ENCODE peak calls at places on chromosomes 12 and 14, in seven cellular contexts. M is choroid plexus epithelial cell, L is right lobe of liver, T is AG09309, U is stomach, X is fibroblast of villous mesenchyme, Y is hepatocyte. H is an unnamed sample.

GRCh38 chr12:95623554-95624170 is 72.4 kb upstream of the USP44 start:
- DNase-seq in M (peak), L (peak), T (peak), U (peak), X (peak), Y (peak), H (peak)

GRCh38 chr12:27140478-27140969 is 58.1 kb upstream of the C12orf71 start:
- DNase-seq in M (no peak), L (no peak), T (no peak), U (no peak), X (no peak), Y (no peak), H (no peak)

GRCh38 chr14:95127531-95127911 is 29.8 kb downstream of the DICER1 start:
- DNase-seq in M (no peak), L (no peak), T (no peak), U (no peak), X (no peak), Y (no peak), H (no peak)

GRCh38 chr12:47219243-47219642 is 139.5 kb upstream of the AMIGO2 start:
- DNase-seq in M (peak), L (no peak), T (no peak), U (no peak), X (peak), Y (no peak), H (peak)

GRCh38 chr12:19847294-19848059 is 408.2 kb downstream of the AEBP2 start:
- DNase-seq in M (peak), L (no peak), T (no peak), U (no peak), X (peak), Y (no peak), H (peak)

GRCh38 chr12:27493260-27493935 is 30.6 kb upstream of the PPFIBP1 start:
- DNase-seq in M (peak), L (no peak), T (no peak), U (no peak), X (no peak), Y (no peak), H (no peak)

GRCh38 chr12:105906545-105906944 is 232.2 kb downstream of the NUAK1 start:
- DNase-seq in M (peak), L (no peak), T (no peak), U (no peak), X (no peak), Y (no peak), H (no peak)

GRCh38 chr12:67740706-67741105 is 92.2 kb downstream of the DYRK2 start:
- DNase-seq in M (no peak), L (no peak), T (no peak), U (no peak), X (no peak), Y (no peak), H (peak)

GRCh38 chr12:56332512-56333196 is 1.1 kb downstream of the PAN2 start:
- DNase-seq in M (no peak), L (no peak), T (no peak), U (no peak), X (no peak), Y (no peak), H (no peak)

GRCh38 chr14:75264036-75264435 is 14.6 kb upstream of the FOS start:
- DNase-seq in M (no peak), L (no peak), T (no peak), U (no peak), X (no peak), Y (no peak), H (no peak)

GRCh38 chr12:5388581-5389535 is 43.0 kb upstream of the NTF3 start:
- DNase-seq in M (no peak), L (no peak), T (peak), U (no peak), X (no peak), Y (no peak), H (no peak)

GRCh38 chr12:126768517-126768916 is 1498.5 kb upstream of the TMEM132C start:
- DNase-seq in M (no peak), L (no peak), T (no peak), U (no peak), X (no peak), Y (no peak), H (no peak)
- H3K4me3 ChIP-seq in M (no peak), L (no peak), T (no peak), U (no peak), X (no peak), Y (no peak), H (no peak)

DNA sequence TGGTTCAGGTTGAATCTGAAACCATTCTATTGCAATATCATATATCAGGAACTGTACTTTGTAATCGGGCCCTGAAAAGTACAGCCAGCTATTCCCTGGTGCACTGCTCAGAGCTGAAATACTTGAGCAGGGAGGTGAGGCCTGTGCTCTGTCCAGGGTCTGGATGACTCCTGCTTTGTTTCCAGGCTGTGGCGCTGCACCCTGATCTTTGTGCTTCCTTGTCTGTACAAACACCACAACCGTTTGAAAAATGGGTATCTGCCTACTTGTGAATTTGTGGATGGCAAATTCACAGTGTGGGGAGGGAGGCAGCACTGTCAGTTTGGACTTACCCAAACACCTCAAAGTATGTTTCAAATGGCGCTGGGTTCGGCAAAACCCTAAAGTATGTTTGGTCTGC is 155.4 kb upstream of the FAR2 start:
- DNase-seq in M (no peak), L (no peak), T (no peak), U (no peak), X (no peak), Y (peak), H (no peak)
- TF ChIP-seq CTCF in M (no peak), L (no peak), T (no peak), U (no peak), X (no peak), Y (no peak), H (no peak)

GRCh38 chr12:31370645-31371620 is 45.0 kb upstream of the SINHCAF start:
- DNase-seq in M (peak), L (no peak), T (no peak), U (no peak), X (peak), Y (peak), H (no peak)
- H3K4me3 ChIP-seq in M (no peak), L (peak), T (no peak), U (peak), X (no peak), Y (no peak), H (no peak)

GRCh38 chr14:48580692-48581091 is 905.3 kb upstream of the MDGA2 start:
- DNase-seq in M (no peak), L (no peak), T (no peak), U (no peak), X (no peak), Y (no peak), H (no peak)
- TF ChIP-seq CTCF in M (no peak), L (no peak), T (no peak), U (no peak), X (no peak), Y (no peak), H (no peak)

GRCh38 chr14:22508662-22509035 is 80.4 kb downstream of the DAD1 start:
- DNase-seq in M (no peak), L (no peak), T (no peak), U (no peak), X (no peak), Y (no peak), H (no peak)

GRCh38 chr14:22510527-22511110 is 78.4 kb downstream of the DAD1 start:
- DNase-seq in M (peak), L (no peak), T (peak), U (no peak), X (peak), Y (no peak), H (peak)

GRCh38 chr14:22509751-22510300 is 79.2 kb downstream of the DAD1 start:
- DNase-seq in M (no peak), L (no peak), T (no peak), U (no peak), X (no peak), Y (no peak), H (no peak)

GRCh38 chr14:22508150-22508457 is 80.9 kb downstream of the DAD1 start:
- DNase-seq in M (no peak), L (no peak), T (no peak), U (no peak), X (no peak), Y (no peak), H (no peak)

DNA sequence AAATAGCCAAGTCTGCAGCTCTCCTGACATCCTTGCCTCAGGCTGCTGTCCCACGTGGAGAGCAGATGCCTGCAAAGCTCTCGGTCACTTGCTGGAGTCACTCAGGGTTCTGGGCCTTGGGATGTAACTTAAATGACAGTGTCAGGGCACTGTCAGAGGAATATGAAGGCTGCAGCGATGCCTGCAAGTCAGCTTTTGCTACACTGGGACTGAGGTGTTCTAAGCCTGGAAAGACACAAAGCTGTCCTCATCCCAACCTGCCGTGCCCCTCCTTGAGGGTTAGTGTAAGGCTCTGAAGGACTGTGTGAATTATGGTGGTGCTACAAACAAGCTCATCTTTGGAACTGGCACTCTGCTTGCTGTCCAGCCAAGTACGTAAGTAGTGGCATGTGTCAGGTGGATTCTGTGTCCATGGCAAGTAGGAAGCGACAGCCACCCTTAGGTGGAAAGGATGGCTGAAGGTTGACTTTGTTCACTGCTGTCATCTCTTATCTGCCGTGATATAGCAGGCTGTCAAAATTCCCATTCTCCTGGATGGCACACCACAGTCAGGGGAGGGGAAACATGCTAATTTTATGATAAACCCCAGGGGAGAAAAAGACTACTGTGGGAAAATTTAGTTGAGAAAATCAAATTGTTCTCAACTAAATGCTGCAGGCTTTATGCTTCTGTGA is 79.9 kb downstream of the DAD1 start:
- DNase-seq in M (no peak), L (no peak), T (no peak), U (no peak), X (no peak), Y (no peak), H (no peak)
- H3K4me3 ChIP-seq in M (no peak), L (no peak), T (no peak), U (no peak), X (no peak), Y (no peak), H (no peak)

DNA sequence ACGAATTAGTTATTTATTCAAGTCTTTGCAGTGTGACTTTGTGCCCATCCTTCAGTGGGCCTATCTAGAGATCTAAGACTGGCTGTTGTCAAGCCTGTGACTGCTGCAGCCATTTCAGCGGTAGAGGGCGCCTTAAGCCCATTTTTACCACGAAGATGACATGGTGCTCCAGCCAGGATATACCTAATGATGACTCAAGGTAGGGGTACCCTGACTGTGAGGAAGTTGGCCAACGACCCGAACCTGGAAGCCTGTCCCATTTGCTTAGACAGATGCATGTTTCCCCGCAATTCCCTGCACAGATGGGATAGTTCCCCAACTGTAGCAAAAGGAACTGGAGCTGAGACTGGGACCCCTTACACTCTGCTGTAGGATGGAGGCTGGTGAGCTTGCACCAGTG is 41.3 kb downstream of the RAB3IP start:
- DNase-seq in M (peak), L (no peak), T (no peak), U (no peak), X (peak), Y (no peak), H (peak)
- TF ChIP-seq CTCF in M (peak), L (peak), T (peak), U (no peak), X (peak), Y (peak), H (peak)

GRCh38 chr14:100031506-100032281 is 33.5 kb upstream of the EVL start:
- DNase-seq in M (peak), L (no peak), T (peak), U (no peak), X (peak), Y (peak), H (peak)
- H3K4me3 ChIP-seq in M (peak), L (no peak), T (peak), U (no peak), X (peak), Y (peak), H (peak)

H was measured in astrocyte of the spinal cord.